ENCODE peak calls at places on chromosomes 1 and 21, in nine cellular contexts. D is T-helper 22 cell; J is psoas muscle; W is T-helper 17 cell; O is H1; R is kidney tubule cell; C is HCEC 1CT; Q is stimulated activated CD4-positive, alpha-beta T cell treated with anti-CD3 and anti-CD28 coated beads, Interleukin-4, amount 100 ng/mL, for 24 hours; X is HepG2. I is an unnamed sample.

GRCh38 chr1:205983925-205984725 is 19.1 kb downstream of the RAB7B start:
- DNase-seq in D (no peak), R (peak; percentile 84), Q (peak; percentile 27), X (peak; percentile 80), J (peak; percentile 63), C (peak; percentile 32), W (no peak), O (peak; percentile 72), I (peak; percentile 55)

GRCh38 chr1:29949676-29950075 is 713.4 kb downstream of the PTPRU start:
- DNase-seq in Q (no peak), C (no peak), W (no peak), X (no peak), J (no peak), D (no peak), O (no peak), R (no peak), I (no peak)

GRCh38 chr21:43893536-43894205 is 28.6 kb downstream of the AGPAT3 start:
- DNase-seq in X (no peak), D (no peak), Q (peak; percentile 40), R (no peak), O (no peak), W (no peak), J (no peak), C (no peak), I (no peak)

GRCh38 chr1:162302660-162303344 is 73.9 kb downstream of the SPATA46 start:
- DNase-seq in X (no peak), C (peak; percentile 85), R (no peak), Q (no peak), D (no peak), J (no peak), O (no peak), W (no peak), I (peak; percentile 81)

GRCh38 chr1:153612755-153613331 is at the start of gene S100A16:
- DNase-seq in Q (no peak), O (peak; percentile 75), D (no peak), C (peak; percentile 74), W (no peak), J (peak; percentile 73), R (peak; percentile 92), X (no peak), I (no peak)

GRCh38 chr1:55284856-55285255 is 69.7 kb upstream of the USP24 start:
- DNase-seq in X (no peak), D (no peak), W (no peak), J (no peak), C (peak; percentile 28), O (no peak), Q (peak; percentile 14), R (peak; percentile 51), I (peak; percentile 6)

GRCh38 chr1:12166834-12167492 is at the start of gene TNFRSF1B:
- DNase-seq in R (peak; percentile 19), C (no peak), W (peak; percentile 63), D (peak; percentile 41), J (peak; percentile 68), Q (peak; percentile 72), X (no peak), O (peak; percentile 85), I (no peak)

GRCh38 chr1:56814205-56814604 is 5.0 kb downstream of the FYB2 start:
- DNase-seq in R (no peak), Q (no peak), D (no peak), J (no peak), W (no peak), X (no peak), O (no peak), C (no peak), I (no peak)